ENCODE peak calls at places on chromosome 13, in four cellular contexts. G is thyroid gland, C is ELF-1, O is upper lobe of right lung. X is an unnamed sample.

GRCh38 chr13:20001351-20001750 is 42.8 kb downstream of the ZMYM2 start:
- DNase-seq in G (no peak), C (no peak), O (no peak), X (no peak)

GRCh38 chr13:48192536-48192935 is 40.5 kb upstream of the ITM2B start:
- DNase-seq in G (no peak), C (no peak), O (no peak), X (no peak)

GRCh38 chr13:106418556-106418955 is 116.9 kb downstream of the EFNB2 start:
- DNase-seq in G (no peak), C (no peak), O (no peak), X (no peak)

GRCh38 chr13:109146912-109147624 is 517.7 kb downstream of the MYO16 start:
- DNase-seq in G (no peak), C (no peak), O (no peak), X (no peak)

GRCh38 chr13:110949628-110950027 is 34.8 kb upstream of the ANKRD10 start:
- DNase-seq in G (no peak), C (no peak), O (no peak), X (no peak)

GRCh38 chr13:37136187-37136586 is 30.7 kb upstream of the CSNK1A1L start:
- DNase-seq in G (no peak), C (no peak), O (no peak), X (no peak)

GRCh38 chr13:112953591-112954487 is 15.2 kb upstream of the MCF2L start:
- DNase-seq in G (peak), C (no peak), O (no peak), X (no peak)

GRCh38 chr13:110627761-110628476 is 12.6 kb downstream of the NAXD start:
- DNase-seq in G (no peak), C (no peak), O (no peak), X (no peak)

GRCh38 chr13:109787135-109787954 is 962 bp upstream of the IRS2 start:
- DNase-seq in G (peak), C (peak), O (peak), X (peak)

GRCh38 chr13:113229791-113230190 is 20.4 kb downstream of the CUL4A start:
- DNase-seq in G (no peak), C (no peak), O (no peak), X (no peak)

GRCh38 chr13:20159646-20160345 is 1.1 kb downstream of the GJA3 start:
- DNase-seq in G (no peak), C (peak), O (no peak), X (no peak)

GRCh38 chr13:45472171-45472705 is 7.5 kb downstream of the COG3 start:
- DNase-seq in G (no peak), C (no peak), O (no peak), X (no peak)

GRCh38 chr13:95494082-95494681 is 58.3 kb upstream of the CLDN10 start:
- DNase-seq in G (no peak), C (no peak), O (no peak), X (no peak)

GRCh38 chr13:98658131-98658530 is 81.2 kb upstream of the STK24 start:
- DNase-seq in G (peak), C (no peak), O (no peak), X (no peak)

GRCh38 chr13:47144782-47145181 is 247.9 kb upstream of the HTR2A start:
- DNase-seq in G (no peak), C (no peak), O (no peak), X (no peak)

GRCh38 chr13:68304287-68304893 is 1074.3 kb upstream of the PCDH9 start:
- DNase-seq in G (no peak), C (no peak), O (no peak), X (no peak)

GRCh38 chr13:113758651-113759524 is at the start of gene TMEM255B:
- DNase-seq in G (peak), C (peak), O (peak), X (peak)

GRCh38 chr13:112679932-112680677 is 9.7 kb upstream of the ATP11A start:
- DNase-seq in G (no peak), C (no peak), O (peak), X (no peak)

GRCh38 chr13:62799931-62800436 is 1384.3 kb upstream of the PCDH20 start:
- DNase-seq in G (no peak), C (no peak), O (no peak), X (no peak)

GRCh38 chr13:23760000-23760399 is 129.2 kb downstream of the MIPEP start:
- DNase-seq in G (no peak), C (no peak), O (no peak), X (no peak)

GRCh38 chr13:49023441-49023840 is 47.7 kb downstream of the FNDC3A start:
- DNase-seq in G (no peak), C (no peak), O (no peak), X (no peak)

X was measured in H9.